ENCODE peak calls at places on chromosomes 13 and 19, in seven cellular contexts. N, Y, J, V, T, P and R are unnamed samples.
A peak's percentile ranks its signal among the peaks of the same experiment; 100 is the strongest.

GRCh38 chr13:73364706-73365105 is 305.9 kb downstream of the KLF5 start:
- DNase-seq in N (no peak), Y (no peak), J (no peak), V (no peak), T (no peak), P (no peak), R (no peak)

GRCh38 chr19:42345191-42345812 is 19.9 kb downstream of the MEGF8 start:
- DNase-seq in N (no peak), Y (no peak), J (no peak), V (no peak), T (no peak), P (no peak), R (no peak)

GRCh38 chr13:79711631-79712030 is 230.7 kb downstream of the NDFIP2 start:
- DNase-seq in N (no peak), Y (no peak), J (no peak), V (no peak), T (no peak), P (no peak), R (no peak)

GRCh38 chr13:36096411-36097184 is 34.6 kb downstream of the DCLK1 start:
- DNase-seq in N (no peak), Y (no peak), J (no peak), V (no peak), T (no peak), P (no peak), R (no peak)

GRCh38 chr19:57302020-57302465 is 18.2 kb upstream of the ZNF543 start:
- DNase-seq in N (no peak), Y (no peak), J (no peak), V (no peak), T (no peak), P (no peak), R (no peak)

GRCh38 chr19:1819976-1820255 is 7.8 kb upstream of the ATP8B3 start:
- DNase-seq in N (no peak), Y (no peak), J (peak; percentile 60), V (no peak), T (no peak), P (no peak), R (no peak)

GRCh38 chr19:377801-378581 is 31.0 kb downstream of the C2CD4C start:
- DNase-seq in N (no peak), Y (no peak), J (peak; percentile 52), V (no peak), T (no peak), P (no peak), R (no peak)

GRCh38 chr19:29964171-29964570 is 22.1 kb downstream of the URI1 start:
- DNase-seq in N (no peak), Y (no peak), J (no peak), V (no peak), T (no peak), P (no peak), R (no peak)

GRCh38 chr19:20044663-20045062 is 5.4 kb upstream of the ZNF682 start:
- DNase-seq in N (no peak), Y (no peak), J (no peak), V (no peak), T (no peak), P (no peak), R (no peak)

GRCh38 chr19:14434543-14435319 is 1.6 kb downstream of the PKN1 start:
- DNase-seq in N (no peak), Y (peak; percentile 77), J (peak; percentile 86), V (peak; percentile 85), T (peak; percentile 78), P (peak; percentile 25), R (peak; percentile 36)

GRCh38 chr13:73754727-73755292 is 379.4 kb downstream of the KLF12 start:
- DNase-seq in N (peak; percentile 79), Y (peak; percentile 79), J (no peak), V (no peak), T (peak; percentile 32), P (peak; percentile 30), R (no peak)

GRCh38 chr19:2289714-2290435 is 7.9 kb upstream of the PEAK3 start:
- DNase-seq in N (no peak), Y (no peak), J (peak; percentile 94), V (no peak), T (no peak), P (peak; percentile 40), R (no peak)

GRCh38 chr13:107450426-107450825 is 764.9 kb downstream of the LIG4 start:
- DNase-seq in N (no peak), Y (no peak), J (no peak), V (no peak), T (no peak), P (no peak), R (no peak)

GRCh38 chr19:2770055-2771013 is 12.7 kb downstream of the SGTA start:
- DNase-seq in N (no peak), Y (no peak), J (peak; percentile 71), V (peak; percentile 80), T (no peak), P (no peak), R (no peak)

GRCh38 chr19:10478903-10479384 is 24.2 kb downstream of the KEAP1 start:
- DNase-seq in N (peak; percentile 89), Y (peak; percentile 95), J (peak; percentile 89), V (peak; percentile 97), T (peak; percentile 86), P (peak; percentile 78), R (peak; percentile 83)

GRCh38 chr13:109198585-109198984 is 569.2 kb downstream of the MYO16 start:
- DNase-seq in N (no peak), Y (peak; percentile 6), J (no peak), V (no peak), T (no peak), P (no peak), R (no peak)

GRCh38 chr13:30959678-30960077 is 27.2 kb downstream of the TEX26 start:
- DNase-seq in N (no peak), Y (no peak), J (no peak), V (no peak), T (no peak), P (no peak), R (no peak)

GRCh38 chr19:29694166-29694565 is 20.9 kb downstream of the C19orf12 start:
- DNase-seq in N (no peak), Y (no peak), J (peak; percentile 41), V (no peak), T (no peak), P (no peak), R (no peak)

GRCh38 chr19:367561-367960 is 23.0 kb upstream of the MIER2 start:
- DNase-seq in N (no peak), Y (no peak), J (peak; percentile 4), V (no peak), T (no peak), P (no peak), R (no peak)

GRCh38 chr13:105336706-105337582 is 1198.5 kb downstream of the EFNB2 start:
- DNase-seq in N (peak; percentile 13), Y (no peak), J (no peak), V (no peak), T (no peak), P (no peak), R (no peak)

GRCh38 chr19:16160943-16161560 is 12.3 kb downstream of the CIB3 start:
- DNase-seq in N (no peak), Y (peak; percentile 33), J (no peak), V (no peak), T (peak; percentile 38), P (no peak), R (no peak)

GRCh38 chr13:101331731-101332130 is 84.6 kb downstream of the NALCN start:
- DNase-seq in N (no peak), Y (no peak), J (no peak), V (no peak), T (no peak), P (no peak), R (no peak)

DNA sequence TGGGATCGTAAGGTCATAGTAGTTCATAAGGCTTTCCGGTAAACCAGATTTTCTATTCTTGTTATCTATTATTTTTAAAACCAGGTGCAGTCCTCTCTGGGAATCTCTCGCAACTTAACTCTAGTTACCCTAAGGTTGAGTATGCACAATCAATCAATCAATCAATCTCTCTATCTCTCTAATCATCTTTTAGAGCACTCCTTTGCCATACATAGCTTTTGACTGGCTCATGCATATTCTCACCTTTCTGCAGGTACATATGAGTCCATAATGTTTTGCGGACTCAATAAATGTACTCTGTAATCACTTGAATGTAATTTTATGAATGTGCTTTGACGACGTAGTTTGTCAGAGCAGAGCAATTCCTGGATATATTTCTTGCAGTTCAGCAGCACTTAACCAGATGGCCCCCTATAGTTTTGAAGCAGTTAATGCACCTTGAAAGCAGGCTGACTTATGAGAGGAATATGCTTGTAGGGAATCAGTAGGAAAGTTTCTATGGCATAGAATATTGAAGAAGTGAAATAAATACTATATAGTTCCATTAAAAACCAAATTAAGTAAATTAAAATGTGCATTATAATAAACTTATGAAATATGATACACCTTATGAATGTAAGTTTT is 524.7 kb downstream of the GPC5 start:
- DNase-seq in N (no peak), Y (no peak), J (no peak), V (no peak), T (no peak), P (no peak), R (no peak)
- TF ChIP-seq CTCF in N (no peak), Y (no peak), J (no peak), V (peak; percentile 12), T (no peak), P (peak; percentile 38), R (no peak)

DNA sequence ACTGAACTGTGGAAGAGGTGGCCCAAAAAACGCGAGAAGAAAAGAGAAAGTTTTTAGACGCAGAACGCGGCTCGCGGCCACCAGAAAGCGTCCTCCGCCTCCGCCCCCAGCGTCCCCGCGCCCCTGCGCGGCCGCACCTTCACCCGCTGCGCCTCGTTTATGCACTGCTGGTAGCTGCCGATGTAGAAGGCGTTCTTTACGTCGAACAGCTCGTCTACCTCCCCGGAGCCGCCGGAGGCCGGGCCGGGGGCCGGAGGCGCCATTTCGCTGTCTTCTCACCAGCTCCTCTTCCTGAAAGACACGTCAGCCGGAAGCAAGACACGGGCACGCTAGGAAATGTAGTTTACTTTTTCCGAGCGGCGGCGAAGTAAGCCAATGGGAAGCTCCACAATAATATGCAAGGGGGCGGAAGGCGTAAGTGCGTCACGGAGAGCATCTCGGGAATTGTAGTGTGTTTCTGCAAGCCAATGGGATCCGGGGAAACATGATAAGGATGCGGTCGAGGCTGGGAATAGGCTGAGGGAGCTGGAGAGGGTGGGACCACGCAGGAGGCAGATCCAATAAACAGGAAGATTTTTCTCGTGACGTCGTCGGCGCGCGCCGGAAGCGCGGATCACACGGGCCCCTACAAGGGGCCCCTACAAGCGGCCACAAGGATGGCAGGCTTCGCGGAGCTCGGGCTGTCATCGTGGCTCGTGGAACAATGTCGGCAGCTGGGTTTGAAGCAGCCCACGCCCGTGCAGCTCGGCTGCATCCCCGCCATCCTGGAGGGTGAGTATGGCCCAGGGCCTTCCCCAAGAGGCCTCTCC is at the start of the genes COPE and DDX49:
- DNase-seq in N (peak; percentile 99), Y (peak; percentile 100), J (peak; percentile 97), V (peak; percentile 100), T (peak; percentile 90), P (peak; percentile 94), R (peak; percentile 97)
- TF ChIP-seq CTCF in N (no peak), Y (no peak), J (peak; percentile 37), V (peak; percentile 9), T (no peak), P (no peak), R (no peak)

DNA sequence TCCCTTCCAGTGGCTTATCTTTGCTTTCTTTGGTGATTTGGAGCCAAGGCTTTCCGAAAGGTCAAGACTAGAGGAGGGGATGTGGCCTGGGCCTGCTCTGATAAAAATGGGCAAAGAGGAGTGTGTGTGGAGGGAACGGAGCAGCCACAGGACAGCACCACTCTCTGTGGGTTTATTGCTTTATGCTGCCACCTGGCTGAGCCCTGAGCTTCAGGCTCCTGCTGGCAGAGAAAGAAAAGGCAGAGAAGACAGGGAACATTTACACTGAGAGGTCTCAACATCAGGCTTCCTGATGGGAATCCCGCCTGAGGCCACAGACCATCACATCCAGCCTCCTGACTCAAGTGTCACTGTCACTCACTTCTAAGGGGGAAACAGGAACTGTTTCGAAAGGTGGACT is 9.2 kb upstream of the GSX1 start:
- DNase-seq in N (no peak), Y (peak; percentile 7), J (no peak), V (no peak), T (no peak), P (no peak), R (no peak)
- TF ChIP-seq CTCF in N (no peak), Y (no peak), J (no peak), V (peak; percentile 61), T (no peak), P (no peak), R (no peak)

GRCh38 chr13:61954092-61954491 is 538.4 kb upstream of the PCDH20 start:
- DNase-seq in N (no peak), Y (peak; percentile 60), J (no peak), V (no peak), T (no peak), P (no peak), R (no peak)
- TF ChIP-seq CTCF in N (peak; percentile 20), Y (no peak), J (no peak), V (peak; percentile 59), T (no peak), P (peak; percentile 47), R (peak; percentile 11)